ENCODE peak calls at places on chromosomes 4 and X, in five cellular contexts. One of them, this sample, is unnamed.

GRCh38 chrX:46653482-46653881 is 79.9 kb downstream of the CHST7 start:
- DNase-seq in transverse colon: no peak
- DNase-seq in sigmoid colon: no peak
- DNase-seq in ovary: no peak
- DNase-seq in tibial nerve: no peak
- DNase-seq in this sample: no peak

GRCh38 chr4:185112104-185112503 is 31.0 kb upstream of the SLC25A4 start:
- DNase-seq in tibial nerve: no peak
- DNase-seq in sigmoid colon: no peak
- DNase-seq in ovary: no peak
- DNase-seq in transverse colon: no peak
- DNase-seq in this sample: no peak

GRCh38 chr4:20868108-20868507 is 167.8 kb downstream of the PACRGL start:
- DNase-seq in tibial nerve: no peak
- DNase-seq in ovary: no peak
- DNase-seq in transverse colon: no peak
- DNase-seq in sigmoid colon: no peak
- DNase-seq in this sample: no peak

GRCh38 chrX:47843363-47843762 is 6.7 kb downstream of the ZNF81 start:
- DNase-seq in ovary: no peak
- DNase-seq in sigmoid colon: no peak
- DNase-seq in transverse colon: no peak
- DNase-seq in tibial nerve: no peak
- DNase-seq in this sample: no peak

GRCh38 chr4:85787133-85787532 is 312.2 kb downstream of the ARHGAP24 start:
- DNase-seq in ovary: no peak
- DNase-seq in tibial nerve: no peak
- DNase-seq in transverse colon: no peak
- DNase-seq in sigmoid colon: no peak
- DNase-seq in this sample: no peak

GRCh38 chr4:25078523-25078922 is 47.8 kb upstream of the LGI2 start:
- DNase-seq in transverse colon: no peak
- DNase-seq in ovary: no peak
- DNase-seq in sigmoid colon: no peak
- DNase-seq in tibial nerve: no peak
- DNase-seq in this sample: no peak

GRCh38 chrX:41332988-41333743 is 796 bp upstream of the DDX3X start:
- DNase-seq in ovary: peak
- DNase-seq in sigmoid colon: peak
- DNase-seq in tibial nerve: peak
- DNase-seq in transverse colon: peak
- DNase-seq in this sample: peak

GRCh38 chrX:12971282-12972003 is 3.5 kb upstream of the TMSB4X start:
- DNase-seq in sigmoid colon: no peak
- DNase-seq in ovary: peak
- DNase-seq in transverse colon: no peak
- DNase-seq in tibial nerve: no peak
- DNase-seq in this sample: no peak

GRCh38 chrX:19616959-19617358 is 101.7 kb upstream of the MAP3K15 start:
- DNase-seq in sigmoid colon: no peak
- DNase-seq in tibial nerve: no peak
- DNase-seq in transverse colon: no peak
- DNase-seq in ovary: no peak
- DNase-seq in this sample: no peak

GRCh38 chrX:117743469-117744251 is 372.9 kb downstream of the KLHL13 start:
- DNase-seq in tibial nerve: no peak
- DNase-seq in ovary: no peak
- DNase-seq in transverse colon: peak
- DNase-seq in sigmoid colon: no peak
- DNase-seq in this sample: no peak

GRCh38 chr4:76639292-76639691 is 204.3 kb downstream of the SHROOM3 start:
- DNase-seq in transverse colon: no peak
- DNase-seq in tibial nerve: no peak
- DNase-seq in sigmoid colon: no peak
- DNase-seq in ovary: no peak
- DNase-seq in this sample: no peak
- H3K4me3 ChIP-seq in transverse colon: no peak
- H3K4me3 ChIP-seq in tibial nerve: no peak
- H3K4me3 ChIP-seq in sigmoid colon: no peak
- H3K4me3 ChIP-seq in ovary: no peak
- H3K4me3 ChIP-seq in this sample: no peak

GRCh38 chr4:107589269-107589668 is 130.8 kb downstream of the PAPSS1 start:
- DNase-seq in tibial nerve: no peak
- DNase-seq in ovary: no peak
- DNase-seq in transverse colon: no peak
- DNase-seq in sigmoid colon: no peak
- DNase-seq in this sample: no peak

DNA sequence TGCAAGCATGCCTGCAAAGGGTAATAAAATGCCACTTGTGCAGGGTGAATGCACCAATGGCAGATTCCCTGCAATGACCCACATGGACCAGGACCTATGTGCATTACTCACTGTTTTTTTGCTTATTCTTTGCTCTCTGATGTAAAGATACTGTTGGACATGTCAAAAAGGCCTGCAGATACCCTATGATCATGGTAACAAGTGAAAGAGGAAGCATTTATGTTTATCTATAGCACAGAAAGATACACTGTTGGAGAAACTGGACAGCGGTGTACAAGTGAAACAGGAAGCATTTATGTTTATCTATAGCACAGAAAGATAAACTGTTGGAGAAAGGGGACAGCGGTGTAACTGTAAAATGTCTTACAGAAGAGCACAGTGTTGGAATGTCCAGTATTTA is 127.5 kb downstream of the PAPSS1 start:
- DNase-seq in sigmoid colon: no peak
- DNase-seq in ovary: no peak
- DNase-seq in tibial nerve: no peak
- DNase-seq in transverse colon: no peak
- DNase-seq in this sample: no peak
- TF ChIP-seq EP300 in sigmoid colon: no peak
- TF ChIP-seq EP300 in ovary: no peak
- TF ChIP-seq EP300 in tibial nerve: no peak
- TF ChIP-seq EP300 in transverse colon: no peak
- TF ChIP-seq EP300 in this sample: no peak

GRCh38 chr4:52192697-52193096 is 141.6 kb downstream of the SPATA18 start:
- DNase-seq in ovary: no peak
- DNase-seq in tibial nerve: no peak
- DNase-seq in transverse colon: no peak
- DNase-seq in sigmoid colon: no peak
- DNase-seq in this sample: no peak

GRCh38 chr4:52187603-52188002 is 136.5 kb downstream of the SPATA18 start:
- DNase-seq in ovary: no peak
- DNase-seq in transverse colon: no peak
- DNase-seq in tibial nerve: no peak
- DNase-seq in sigmoid colon: no peak
- DNase-seq in this sample: no peak
- H3K4me3 ChIP-seq in ovary: no peak
- H3K4me3 ChIP-seq in transverse colon: no peak
- H3K4me3 ChIP-seq in tibial nerve: no peak
- H3K4me3 ChIP-seq in sigmoid colon: no peak
- H3K4me3 ChIP-seq in this sample: no peak

DNA sequence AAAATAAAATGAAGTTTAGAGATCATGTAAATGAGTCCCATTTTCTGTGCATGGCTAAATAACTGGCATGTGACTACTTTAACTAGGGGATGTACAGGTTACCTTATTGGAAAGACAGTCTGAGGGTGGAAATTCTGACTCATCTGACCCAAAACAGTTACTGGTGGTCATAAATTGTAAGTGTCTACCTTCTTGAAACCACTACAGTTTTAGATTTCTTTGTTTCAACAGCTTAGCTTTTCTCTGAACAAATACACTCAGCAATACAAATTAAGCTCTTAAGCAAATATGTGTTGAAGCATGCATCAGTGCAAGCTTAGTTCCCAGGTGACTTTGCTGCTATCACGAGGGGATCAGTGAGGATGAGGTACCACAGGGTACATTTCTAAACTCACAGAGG is 60.7 kb upstream of the PGM2 start:
- DNase-seq in transverse colon: no peak
- DNase-seq in ovary: no peak
- DNase-seq in tibial nerve: no peak
- DNase-seq in sigmoid colon: no peak
- DNase-seq in this sample: no peak
- TF ChIP-seq EP300 in transverse colon: no peak
- TF ChIP-seq EP300 in ovary: no peak
- TF ChIP-seq EP300 in tibial nerve: no peak
- TF ChIP-seq EP300 in sigmoid colon: no peak
- TF ChIP-seq EP300 in this sample: no peak

DNA sequence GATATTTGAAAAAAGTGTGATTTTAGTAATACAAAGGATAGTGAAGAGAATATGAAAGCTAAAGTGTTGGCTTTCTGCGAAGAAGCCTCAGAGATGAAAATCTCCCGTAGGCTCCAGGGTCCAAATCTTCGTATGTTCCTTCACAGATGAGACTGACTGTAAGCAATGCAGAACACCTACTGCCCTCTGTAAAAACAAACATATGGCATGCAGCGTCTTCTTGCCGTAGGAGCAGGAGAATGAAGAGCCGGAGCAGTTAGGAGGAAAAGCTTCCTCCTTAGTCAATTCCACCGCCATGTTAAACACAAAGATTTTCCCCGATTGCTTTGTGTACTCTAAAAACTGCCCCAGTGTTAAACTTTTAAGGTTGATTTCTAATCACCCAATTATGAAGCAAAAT is 22.5 kb downstream of the RWDD4 start:
- DNase-seq in ovary: no peak
- DNase-seq in tibial nerve: no peak
- DNase-seq in sigmoid colon: no peak
- DNase-seq in transverse colon: peak
- DNase-seq in this sample: no peak
- H3K4me3 ChIP-seq in ovary: no peak
- H3K4me3 ChIP-seq in tibial nerve: no peak
- H3K4me3 ChIP-seq in sigmoid colon: no peak
- H3K4me3 ChIP-seq in transverse colon: peak
- H3K4me3 ChIP-seq in this sample: peak

DNA sequence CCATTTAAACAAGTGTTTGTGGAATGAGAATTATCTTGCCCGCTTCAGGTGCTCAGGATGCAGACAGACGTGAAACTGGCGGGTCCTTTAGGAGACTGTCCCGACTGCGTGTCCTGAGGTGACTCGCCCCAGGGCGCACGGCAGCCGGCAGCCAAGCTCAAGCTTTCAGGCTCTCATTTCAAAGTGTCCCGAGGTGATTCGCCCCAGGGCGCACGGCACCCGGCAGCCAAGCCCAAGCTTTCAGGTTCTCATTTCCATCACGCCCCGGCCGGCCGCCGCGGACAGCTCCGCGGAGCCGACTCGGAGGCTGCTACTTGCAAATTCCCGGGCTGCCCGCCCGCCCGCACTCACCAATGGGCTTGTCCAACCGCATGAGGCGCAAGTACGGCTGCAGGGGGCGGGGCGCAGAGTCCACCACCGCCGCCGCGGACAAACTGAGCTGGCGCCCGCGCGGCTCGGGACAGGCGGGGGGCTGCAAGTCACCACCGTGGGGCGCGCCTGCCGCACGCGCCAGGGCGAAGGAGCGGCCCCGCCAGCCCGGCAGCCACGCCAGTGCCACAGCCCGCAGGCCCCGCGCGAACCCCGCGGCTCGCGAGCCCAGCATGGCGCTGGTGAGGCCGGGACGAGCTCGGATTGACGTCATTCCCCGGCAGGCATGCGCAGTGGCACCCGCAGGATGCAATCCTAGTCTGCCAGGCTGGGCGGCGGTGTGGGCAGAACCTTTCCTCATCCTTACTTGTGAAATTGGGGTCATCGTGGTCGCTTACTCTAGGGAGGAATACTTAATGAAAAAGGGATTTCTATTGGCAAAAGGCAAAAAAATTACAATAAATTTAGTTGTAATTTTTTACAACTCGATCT is at the start of gene COQ2:
- DNase-seq in sigmoid colon: peak
- DNase-seq in transverse colon: peak
- DNase-seq in tibial nerve: peak
- DNase-seq in ovary: peak
- DNase-seq in this sample: peak
- TF ChIP-seq EP300 in sigmoid colon: no peak
- TF ChIP-seq EP300 in transverse colon: no peak
- TF ChIP-seq EP300 in tibial nerve: no peak
- TF ChIP-seq EP300 in ovary: no peak
- TF ChIP-seq EP300 in this sample: no peak

GRCh38 chr4:6594341-6594740 is 19.4 kb downstream of the MAN2B2 start:
- DNase-seq in sigmoid colon: no peak
- DNase-seq in tibial nerve: no peak
- DNase-seq in ovary: no peak
- DNase-seq in transverse colon: no peak
- DNase-seq in this sample: no peak
- H3K4me3 ChIP-seq in sigmoid colon: no peak
- H3K4me3 ChIP-seq in tibial nerve: no peak
- H3K4me3 ChIP-seq in ovary: no peak
- H3K4me3 ChIP-seq in transverse colon: no peak
- H3K4me3 ChIP-seq in this sample: no peak

DNA sequence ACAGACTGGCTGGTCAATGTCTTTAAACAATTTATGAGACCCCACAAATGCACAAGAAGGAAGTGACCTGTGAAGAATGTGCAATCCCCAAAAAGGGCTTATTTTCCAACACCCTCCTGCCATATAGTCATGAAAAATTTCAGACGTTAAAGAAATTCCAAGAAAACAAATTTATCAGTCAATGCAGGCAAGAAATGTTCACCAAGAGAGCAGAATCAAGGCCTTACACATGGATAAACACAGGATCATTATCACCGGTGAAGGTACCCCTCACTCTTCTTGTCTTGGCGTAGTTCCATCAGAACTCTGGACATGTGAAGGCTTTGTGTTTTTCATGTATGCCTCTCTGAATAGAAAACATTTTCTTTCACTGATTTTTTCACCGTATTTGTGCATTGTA is 186.7 kb upstream of the GALNTL6 start:
- DNase-seq in ovary: no peak
- DNase-seq in sigmoid colon: no peak
- DNase-seq in tibial nerve: no peak
- DNase-seq in transverse colon: no peak
- DNase-seq in this sample: no peak
- TF ChIP-seq EP300 in ovary: no peak
- TF ChIP-seq EP300 in sigmoid colon: no peak
- TF ChIP-seq EP300 in tibial nerve: no peak
- TF ChIP-seq EP300 in transverse colon: no peak
- TF ChIP-seq EP300 in this sample: no peak

This sample was measured in esophagus muscularis mucosa.